ENCODE peak calls at places on chromosomes 4 and X, in four cellular contexts. Q is tibial artery, Z is right atrium auricular region, M is H7. V is an unnamed sample.

GRCh38 chr4:106201373-106201772 is 114.6 kb downstream of the TBCK start:
- DNase-seq in Q (no peak), Z (no peak), M (no peak), V (peak)

GRCh38 chrX:129980540-129981206 is 1.8 kb upstream of the BCORL1 start:
- DNase-seq in Q (peak), Z (no peak), M (peak), V (no peak)

GRCh38 chr4:185654311-185654710 is 119.0 kb upstream of the PDLIM3 start:
- DNase-seq in Q (no peak), Z (no peak), M (no peak), V (no peak)

GRCh38 chr4:153471691-153472080 is 5.5 kb downstream of the TMEM131L start:
- DNase-seq in Q (no peak), Z (no peak), M (no peak), V (no peak)

GRCh38 chr4:173410106-173410505 is 11.2 kb upstream of the SCRG1 start:
- DNase-seq in Q (no peak), Z (no peak), M (no peak), V (no peak)

GRCh38 chr4:124710911-124711310 is 1.6 kb downstream of the ANKRD50 start:
- DNase-seq in Q (no peak), Z (no peak), M (no peak), V (peak)

GRCh38 chr4:140289486-140289885 is 84.0 kb upstream of the SCOC start:
- DNase-seq in Q (no peak), Z (no peak), M (no peak), V (no peak)

GRCh38 chr4:90099795-90100194 is 27.4 kb upstream of the CCSER1 start:
- DNase-seq in Q (no peak), Z (no peak), M (no peak), V (no peak)

GRCh38 chr4:40193578-40193977 is 3.3 kb upstream of the RHOH start:
- DNase-seq in Q (no peak), Z (no peak), M (no peak), V (no peak)

GRCh38 chrX:15750611-15751159 is 12.6 kb downstream of the CA5B start:
- DNase-seq in Q (no peak), Z (no peak), M (no peak), V (no peak)

GRCh38 chr4:89469930-89470375 is 162.4 kb upstream of the GPRIN3 start:
- DNase-seq in Q (no peak), Z (no peak), M (no peak), V (peak)

GRCh38 chr4:54065282-54066087 is 1.1 kb upstream of the CHIC2 start:
- DNase-seq in Q (no peak), Z (peak), M (no peak), V (peak)
- H3K4me3 ChIP-seq in Q (peak), Z (no peak), M (no peak), V (no peak)

GRCh38 chrX:154804957-154805695 is at the start of gene MPP1:
- DNase-seq in Q (peak), Z (peak), M (peak), V (peak)
- H3K4me3 ChIP-seq in Q (peak), Z (peak), M (peak), V (peak)

GRCh38 chrX:31314921-31315320 is 243.1 kb upstream of the FTHL17 start:
- DNase-seq in Q (no peak), Z (no peak), M (no peak), V (peak)
- H3K4me3 ChIP-seq in Q (no peak), Z (no peak), M (no peak), V (no peak)

GRCh38 chrX:136205882-136206281 is 45.3 kb downstream of the MAP7D3 start:
- DNase-seq in Q (no peak), Z (no peak), M (no peak), V (no peak)
- H3K4me3 ChIP-seq in Q (peak), Z (peak), M (no peak), V (no peak)

DNA sequence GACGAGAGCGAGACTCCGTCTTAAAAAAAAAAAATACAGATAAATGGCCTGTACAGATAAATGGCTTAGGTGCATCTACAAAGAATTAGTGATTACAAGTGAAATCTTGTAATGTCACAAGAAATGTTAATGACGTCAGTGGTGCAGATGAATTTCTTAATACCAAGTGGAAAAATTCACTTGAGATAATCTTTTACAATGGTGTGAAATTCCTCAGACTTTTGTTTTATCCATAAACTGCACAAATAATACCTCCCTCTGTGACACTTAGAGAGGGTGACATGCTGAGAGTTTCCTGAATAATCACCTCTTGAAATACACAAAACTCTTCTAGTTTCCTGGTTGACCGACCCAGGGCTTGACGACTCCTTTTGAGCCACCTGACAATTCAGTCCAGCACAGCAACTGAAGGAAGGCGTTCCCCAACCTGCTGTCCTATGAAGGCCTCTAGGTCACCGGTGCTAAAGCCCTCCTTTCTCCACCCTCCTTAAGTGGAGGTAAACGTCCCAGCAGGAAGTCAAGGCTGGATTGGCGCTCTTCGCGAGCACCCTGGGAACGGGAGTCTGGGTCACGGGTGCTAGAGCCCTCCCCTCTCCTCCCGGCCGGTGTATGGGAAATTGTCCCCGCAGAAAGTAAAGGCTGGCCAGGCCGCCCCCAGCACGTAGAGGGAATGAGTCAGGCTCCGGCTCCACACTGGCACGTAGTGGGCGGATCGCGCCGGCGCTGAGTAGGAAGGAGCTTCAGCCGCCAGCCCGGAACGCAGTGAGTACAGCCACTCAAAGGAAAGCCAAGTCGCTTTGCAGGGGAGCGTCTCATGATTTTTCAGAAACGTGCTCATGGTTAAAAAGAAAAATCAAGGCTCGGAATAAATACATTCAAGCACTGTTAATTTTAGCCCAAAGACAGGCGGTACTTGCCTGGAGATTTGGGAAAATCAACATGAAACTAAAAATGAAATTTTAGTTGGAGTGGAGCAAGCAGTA is at the start of gene TMEM144:
- DNase-seq in Q (peak), Z (peak), M (peak), V (peak)
- H3K4me3 ChIP-seq in Q (peak), Z (peak), M (peak), V (peak)

V was measured in AG10803.